ENCODE peak calls at places on chromosomes 1 and 21, in eight cellular contexts. One of them, this sample, is unnamed.

GRCh38 chr1:166952002-166952746 is 23.2 kb downstream of the ILDR2 start:
- DNase-seq in breast epithelium: peak; percentile 36
- DNase-seq in foreskin melanocyte: peak; percentile 74
- DNase-seq in activated CD4-positive, alpha-beta memory T cell treated with anti-CD3 and anti-CD28 coated beads for 36 hours: peak; percentile 13
- DNase-seq in NCI-H1105 treated with DMSO at 0.1 percent for 48 hours: no peak
- DNase-seq in activated gamma-delta T cell treated with anti-CD3 and anti-CD28 coated beads, Interleukin-2, amount 50 U/mL, for 16 hours: no peak
- DNase-seq in stimulated activated CD4-positive, alpha-beta T cell treated with anti-CD3 and anti-CD28 coated beads, TNF-alpha, amount 100 ng/mL, for 4 hours: no peak
- DNase-seq in immature natural killer cell: no peak
- DNase-seq in this sample: no peak

GRCh38 chr1:204065174-204065985 is 7.5 kb upstream of the SOX13 start:
- DNase-seq in breast epithelium: no peak
- DNase-seq in foreskin melanocyte: peak; percentile 87
- DNase-seq in activated CD4-positive, alpha-beta memory T cell treated with anti-CD3 and anti-CD28 coated beads for 36 hours: no peak
- DNase-seq in NCI-H1105 treated with DMSO at 0.1 percent for 48 hours: peak; percentile 30
- DNase-seq in activated gamma-delta T cell treated with anti-CD3 and anti-CD28 coated beads, Interleukin-2, amount 50 U/mL, for 16 hours: no peak
- DNase-seq in stimulated activated CD4-positive, alpha-beta T cell treated with anti-CD3 and anti-CD28 coated beads, TNF-alpha, amount 100 ng/mL, for 4 hours: no peak
- DNase-seq in immature natural killer cell: no peak
- DNase-seq in this sample: no peak

GRCh38 chr21:46185717-46186116 is 1.5 kb upstream of the SPATC1L start:
- DNase-seq in breast epithelium: peak; percentile 11
- DNase-seq in foreskin melanocyte: no peak
- DNase-seq in activated CD4-positive, alpha-beta memory T cell treated with anti-CD3 and anti-CD28 coated beads for 36 hours: no peak
- DNase-seq in NCI-H1105 treated with DMSO at 0.1 percent for 48 hours: no peak
- DNase-seq in activated gamma-delta T cell treated with anti-CD3 and anti-CD28 coated beads, Interleukin-2, amount 50 U/mL, for 16 hours: no peak
- DNase-seq in stimulated activated CD4-positive, alpha-beta T cell treated with anti-CD3 and anti-CD28 coated beads, TNF-alpha, amount 100 ng/mL, for 4 hours: no peak
- DNase-seq in immature natural killer cell: no peak
- DNase-seq in this sample: no peak

GRCh38 chr1:205601209-205601608 is 30.6 kb downstream of the ELK4 start:
- DNase-seq in breast epithelium: no peak
- DNase-seq in foreskin melanocyte: no peak
- DNase-seq in activated CD4-positive, alpha-beta memory T cell treated with anti-CD3 and anti-CD28 coated beads for 36 hours: no peak
- DNase-seq in NCI-H1105 treated with DMSO at 0.1 percent for 48 hours: no peak
- DNase-seq in activated gamma-delta T cell treated with anti-CD3 and anti-CD28 coated beads, Interleukin-2, amount 50 U/mL, for 16 hours: no peak
- DNase-seq in stimulated activated CD4-positive, alpha-beta T cell treated with anti-CD3 and anti-CD28 coated beads, TNF-alpha, amount 100 ng/mL, for 4 hours: no peak
- DNase-seq in immature natural killer cell: no peak
- DNase-seq in this sample: no peak

GRCh38 chr1:3248416-3249141 is 179.6 kb downstream of the PRDM16 start:
- DNase-seq in breast epithelium: no peak
- DNase-seq in foreskin melanocyte: no peak
- DNase-seq in activated CD4-positive, alpha-beta memory T cell treated with anti-CD3 and anti-CD28 coated beads for 36 hours: no peak
- DNase-seq in NCI-H1105 treated with DMSO at 0.1 percent for 48 hours: no peak
- DNase-seq in activated gamma-delta T cell treated with anti-CD3 and anti-CD28 coated beads, Interleukin-2, amount 50 U/mL, for 16 hours: no peak
- DNase-seq in stimulated activated CD4-positive, alpha-beta T cell treated with anti-CD3 and anti-CD28 coated beads, TNF-alpha, amount 100 ng/mL, for 4 hours: no peak
- DNase-seq in immature natural killer cell: no peak
- DNase-seq in this sample: no peak

GRCh38 chr1:109655624-109656519 is at the start of gene GSTM4:
- DNase-seq in breast epithelium: peak; percentile 63
- DNase-seq in foreskin melanocyte: peak; percentile 67
- DNase-seq in activated CD4-positive, alpha-beta memory T cell treated with anti-CD3 and anti-CD28 coated beads for 36 hours: peak; percentile 80
- DNase-seq in NCI-H1105 treated with DMSO at 0.1 percent for 48 hours: peak; percentile 70
- DNase-seq in activated gamma-delta T cell treated with anti-CD3 and anti-CD28 coated beads, Interleukin-2, amount 50 U/mL, for 16 hours: peak; percentile 47
- DNase-seq in stimulated activated CD4-positive, alpha-beta T cell treated with anti-CD3 and anti-CD28 coated beads, TNF-alpha, amount 100 ng/mL, for 4 hours: peak; percentile 54
- DNase-seq in immature natural killer cell: peak; percentile 61
- DNase-seq in this sample: peak; percentile 61

GRCh38 chr1:107145637-107146036 is 4.8 kb downstream of the NTNG1 start:
- DNase-seq in breast epithelium: no peak
- DNase-seq in foreskin melanocyte: no peak
- DNase-seq in activated CD4-positive, alpha-beta memory T cell treated with anti-CD3 and anti-CD28 coated beads for 36 hours: no peak
- DNase-seq in NCI-H1105 treated with DMSO at 0.1 percent for 48 hours: peak; percentile 17
- DNase-seq in activated gamma-delta T cell treated with anti-CD3 and anti-CD28 coated beads, Interleukin-2, amount 50 U/mL, for 16 hours: no peak
- DNase-seq in stimulated activated CD4-positive, alpha-beta T cell treated with anti-CD3 and anti-CD28 coated beads, TNF-alpha, amount 100 ng/mL, for 4 hours: no peak
- DNase-seq in immature natural killer cell: no peak
- DNase-seq in this sample: no peak

GRCh38 chr1:218344814-218345672 is at the start of gene TGFB2:
- DNase-seq in breast epithelium: peak; percentile 42
- DNase-seq in foreskin melanocyte: no peak
- DNase-seq in activated CD4-positive, alpha-beta memory T cell treated with anti-CD3 and anti-CD28 coated beads for 36 hours: peak; percentile 28
- DNase-seq in NCI-H1105 treated with DMSO at 0.1 percent for 48 hours: peak; percentile 44
- DNase-seq in activated gamma-delta T cell treated with anti-CD3 and anti-CD28 coated beads, Interleukin-2, amount 50 U/mL, for 16 hours: no peak
- DNase-seq in stimulated activated CD4-positive, alpha-beta T cell treated with anti-CD3 and anti-CD28 coated beads, TNF-alpha, amount 100 ng/mL, for 4 hours: no peak
- DNase-seq in immature natural killer cell: no peak
- DNase-seq in this sample: peak; percentile 51

GRCh38 chr1:35595684-35596083 is 22.6 kb downstream of the TFAP2E start:
- DNase-seq in breast epithelium: no peak
- DNase-seq in foreskin melanocyte: no peak
- DNase-seq in activated CD4-positive, alpha-beta memory T cell treated with anti-CD3 and anti-CD28 coated beads for 36 hours: no peak
- DNase-seq in NCI-H1105 treated with DMSO at 0.1 percent for 48 hours: no peak
- DNase-seq in activated gamma-delta T cell treated with anti-CD3 and anti-CD28 coated beads, Interleukin-2, amount 50 U/mL, for 16 hours: no peak
- DNase-seq in stimulated activated CD4-positive, alpha-beta T cell treated with anti-CD3 and anti-CD28 coated beads, TNF-alpha, amount 100 ng/mL, for 4 hours: no peak
- DNase-seq in immature natural killer cell: no peak
- DNase-seq in this sample: no peak

GRCh38 chr1:2108213-2108876 is 58.1 kb downstream of the PRKCZ start:
- DNase-seq in breast epithelium: no peak
- DNase-seq in foreskin melanocyte: peak; percentile 11
- DNase-seq in activated CD4-positive, alpha-beta memory T cell treated with anti-CD3 and anti-CD28 coated beads for 36 hours: no peak
- DNase-seq in NCI-H1105 treated with DMSO at 0.1 percent for 48 hours: no peak
- DNase-seq in activated gamma-delta T cell treated with anti-CD3 and anti-CD28 coated beads, Interleukin-2, amount 50 U/mL, for 16 hours: no peak
- DNase-seq in stimulated activated CD4-positive, alpha-beta T cell treated with anti-CD3 and anti-CD28 coated beads, TNF-alpha, amount 100 ng/mL, for 4 hours: no peak
- DNase-seq in immature natural killer cell: no peak
- DNase-seq in this sample: no peak

GRCh38 chr1:67441183-67441582 is 11.0 kb upstream of the SERBP1 start:
- DNase-seq in breast epithelium: no peak
- DNase-seq in foreskin melanocyte: no peak
- DNase-seq in activated CD4-positive, alpha-beta memory T cell treated with anti-CD3 and anti-CD28 coated beads for 36 hours: peak; percentile 44
- DNase-seq in NCI-H1105 treated with DMSO at 0.1 percent for 48 hours: peak; percentile 26
- DNase-seq in activated gamma-delta T cell treated with anti-CD3 and anti-CD28 coated beads, Interleukin-2, amount 50 U/mL, for 16 hours: no peak
- DNase-seq in stimulated activated CD4-positive, alpha-beta T cell treated with anti-CD3 and anti-CD28 coated beads, TNF-alpha, amount 100 ng/mL, for 4 hours: no peak
- DNase-seq in immature natural killer cell: no peak
- DNase-seq in this sample: peak; percentile 38

GRCh38 chr1:159172599-159173291 is 1.3 kb downstream of the CADM3 start:
- DNase-seq in breast epithelium: no peak
- DNase-seq in foreskin melanocyte: no peak
- DNase-seq in activated CD4-positive, alpha-beta memory T cell treated with anti-CD3 and anti-CD28 coated beads for 36 hours: no peak
- DNase-seq in NCI-H1105 treated with DMSO at 0.1 percent for 48 hours: no peak
- DNase-seq in activated gamma-delta T cell treated with anti-CD3 and anti-CD28 coated beads, Interleukin-2, amount 50 U/mL, for 16 hours: no peak
- DNase-seq in stimulated activated CD4-positive, alpha-beta T cell treated with anti-CD3 and anti-CD28 coated beads, TNF-alpha, amount 100 ng/mL, for 4 hours: no peak
- DNase-seq in immature natural killer cell: no peak
- DNase-seq in this sample: no peak

GRCh38 chr1:113721010-113721409 is 38.3 kb downstream of the PHTF1 start:
- DNase-seq in breast epithelium: no peak
- DNase-seq in foreskin melanocyte: no peak
- DNase-seq in activated CD4-positive, alpha-beta memory T cell treated with anti-CD3 and anti-CD28 coated beads for 36 hours: no peak
- DNase-seq in NCI-H1105 treated with DMSO at 0.1 percent for 48 hours: no peak
- DNase-seq in activated gamma-delta T cell treated with anti-CD3 and anti-CD28 coated beads, Interleukin-2, amount 50 U/mL, for 16 hours: no peak
- DNase-seq in stimulated activated CD4-positive, alpha-beta T cell treated with anti-CD3 and anti-CD28 coated beads, TNF-alpha, amount 100 ng/mL, for 4 hours: no peak
- DNase-seq in immature natural killer cell: no peak
- DNase-seq in this sample: no peak

GRCh38 chr1:156641761-156642264 is at the start of gene BCAN:
- DNase-seq in breast epithelium: no peak
- DNase-seq in foreskin melanocyte: peak; percentile 87
- DNase-seq in activated CD4-positive, alpha-beta memory T cell treated with anti-CD3 and anti-CD28 coated beads for 36 hours: peak; percentile 34
- DNase-seq in NCI-H1105 treated with DMSO at 0.1 percent for 48 hours: peak; percentile 59
- DNase-seq in activated gamma-delta T cell treated with anti-CD3 and anti-CD28 coated beads, Interleukin-2, amount 50 U/mL, for 16 hours: no peak
- DNase-seq in stimulated activated CD4-positive, alpha-beta T cell treated with anti-CD3 and anti-CD28 coated beads, TNF-alpha, amount 100 ng/mL, for 4 hours: no peak
- DNase-seq in immature natural killer cell: no peak
- DNase-seq in this sample: no peak

GRCh38 chr1:67760030-67760821 is 73.0 kb downstream of the GNG12 start:
- DNase-seq in breast epithelium: peak; percentile 50
- DNase-seq in foreskin melanocyte: peak; percentile 42
- DNase-seq in activated CD4-positive, alpha-beta memory T cell treated with anti-CD3 and anti-CD28 coated beads for 36 hours: peak; percentile 65
- DNase-seq in NCI-H1105 treated with DMSO at 0.1 percent for 48 hours: peak; percentile 64
- DNase-seq in activated gamma-delta T cell treated with anti-CD3 and anti-CD28 coated beads, Interleukin-2, amount 50 U/mL, for 16 hours: peak; percentile 36
- DNase-seq in stimulated activated CD4-positive, alpha-beta T cell treated with anti-CD3 and anti-CD28 coated beads, TNF-alpha, amount 100 ng/mL, for 4 hours: peak; percentile 31
- DNase-seq in immature natural killer cell: peak; percentile 49
- DNase-seq in this sample: peak; percentile 55

GRCh38 chr21:35810431-35810970 is 249.8 kb downstream of the SETD4 start:
- DNase-seq in breast epithelium: no peak
- DNase-seq in foreskin melanocyte: peak; percentile 15
- DNase-seq in activated CD4-positive, alpha-beta memory T cell treated with anti-CD3 and anti-CD28 coated beads for 36 hours: no peak
- DNase-seq in NCI-H1105 treated with DMSO at 0.1 percent for 48 hours: no peak
- DNase-seq in activated gamma-delta T cell treated with anti-CD3 and anti-CD28 coated beads, Interleukin-2, amount 50 U/mL, for 16 hours: no peak
- DNase-seq in stimulated activated CD4-positive, alpha-beta T cell treated with anti-CD3 and anti-CD28 coated beads, TNF-alpha, amount 100 ng/mL, for 4 hours: no peak
- DNase-seq in immature natural killer cell: no peak
- DNase-seq in this sample: no peak

GRCh38 chr1:10031461-10031860 is 1.3 kb upstream of the UBE4B start:
- DNase-seq in breast epithelium: no peak
- DNase-seq in foreskin melanocyte: no peak
- DNase-seq in activated CD4-positive, alpha-beta memory T cell treated with anti-CD3 and anti-CD28 coated beads for 36 hours: no peak
- DNase-seq in NCI-H1105 treated with DMSO at 0.1 percent for 48 hours: no peak
- DNase-seq in activated gamma-delta T cell treated with anti-CD3 and anti-CD28 coated beads, Interleukin-2, amount 50 U/mL, for 16 hours: no peak
- DNase-seq in stimulated activated CD4-positive, alpha-beta T cell treated with anti-CD3 and anti-CD28 coated beads, TNF-alpha, amount 100 ng/mL, for 4 hours: no peak
- DNase-seq in immature natural killer cell: no peak
- DNase-seq in this sample: no peak

GRCh38 chr1:15158506-15159165 is 5.1 kb downstream of the TMEM51 start:
- DNase-seq in breast epithelium: no peak
- DNase-seq in foreskin melanocyte: no peak
- DNase-seq in activated CD4-positive, alpha-beta memory T cell treated with anti-CD3 and anti-CD28 coated beads for 36 hours: no peak
- DNase-seq in NCI-H1105 treated with DMSO at 0.1 percent for 48 hours: no peak
- DNase-seq in activated gamma-delta T cell treated with anti-CD3 and anti-CD28 coated beads, Interleukin-2, amount 50 U/mL, for 16 hours: no peak
- DNase-seq in stimulated activated CD4-positive, alpha-beta T cell treated with anti-CD3 and anti-CD28 coated beads, TNF-alpha, amount 100 ng/mL, for 4 hours: no peak
- DNase-seq in immature natural killer cell: no peak
- DNase-seq in this sample: no peak

GRCh38 chr1:94677714-94678113 is 136.2 kb upstream of the F3 start:
- DNase-seq in breast epithelium: no peak
- DNase-seq in foreskin melanocyte: no peak
- DNase-seq in activated CD4-positive, alpha-beta memory T cell treated with anti-CD3 and anti-CD28 coated beads for 36 hours: no peak
- DNase-seq in NCI-H1105 treated with DMSO at 0.1 percent for 48 hours: no peak
- DNase-seq in activated gamma-delta T cell treated with anti-CD3 and anti-CD28 coated beads, Interleukin-2, amount 50 U/mL, for 16 hours: no peak
- DNase-seq in stimulated activated CD4-positive, alpha-beta T cell treated with anti-CD3 and anti-CD28 coated beads, TNF-alpha, amount 100 ng/mL, for 4 hours: no peak
- DNase-seq in immature natural killer cell: no peak
- DNase-seq in this sample: no peak

GRCh38 chr1:24189528-24189927 is 2.4 kb upstream of the IFNLR1 start:
- DNase-seq in breast epithelium: no peak
- DNase-seq in foreskin melanocyte: no peak
- DNase-seq in activated CD4-positive, alpha-beta memory T cell treated with anti-CD3 and anti-CD28 coated beads for 36 hours: peak; percentile 65
- DNase-seq in NCI-H1105 treated with DMSO at 0.1 percent for 48 hours: no peak
- DNase-seq in activated gamma-delta T cell treated with anti-CD3 and anti-CD28 coated beads, Interleukin-2, amount 50 U/mL, for 16 hours: no peak
- DNase-seq in stimulated activated CD4-positive, alpha-beta T cell treated with anti-CD3 and anti-CD28 coated beads, TNF-alpha, amount 100 ng/mL, for 4 hours: no peak
- DNase-seq in immature natural killer cell: peak; percentile 44
- DNase-seq in this sample: no peak

GRCh38 chr1:40247655-40248054 is at the start of gene TMCO2:
- DNase-seq in breast epithelium: no peak
- DNase-seq in foreskin melanocyte: no peak
- DNase-seq in activated CD4-positive, alpha-beta memory T cell treated with anti-CD3 and anti-CD28 coated beads for 36 hours: no peak
- DNase-seq in NCI-H1105 treated with DMSO at 0.1 percent for 48 hours: no peak
- DNase-seq in activated gamma-delta T cell treated with anti-CD3 and anti-CD28 coated beads, Interleukin-2, amount 50 U/mL, for 16 hours: no peak
- DNase-seq in stimulated activated CD4-positive, alpha-beta T cell treated with anti-CD3 and anti-CD28 coated beads, TNF-alpha, amount 100 ng/mL, for 4 hours: no peak
- DNase-seq in immature natural killer cell: no peak
- DNase-seq in this sample: no peak

GRCh38 chr1:38598118-38598517 is 261.5 kb downstream of the RRAGC start:
- DNase-seq in breast epithelium: no peak
- DNase-seq in foreskin melanocyte: no peak
- DNase-seq in activated CD4-positive, alpha-beta memory T cell treated with anti-CD3 and anti-CD28 coated beads for 36 hours: no peak
- DNase-seq in NCI-H1105 treated with DMSO at 0.1 percent for 48 hours: no peak
- DNase-seq in activated gamma-delta T cell treated with anti-CD3 and anti-CD28 coated beads, Interleukin-2, amount 50 U/mL, for 16 hours: no peak
- DNase-seq in stimulated activated CD4-positive, alpha-beta T cell treated with anti-CD3 and anti-CD28 coated beads, TNF-alpha, amount 100 ng/mL, for 4 hours: no peak
- DNase-seq in immature natural killer cell: no peak
- DNase-seq in this sample: no peak

GRCh38 chr1:16043950-16044349 is 368 bp downstream of the CLCNKB start:
- DNase-seq in breast epithelium: no peak
- DNase-seq in foreskin melanocyte: no peak
- DNase-seq in activated CD4-positive, alpha-beta memory T cell treated with anti-CD3 and anti-CD28 coated beads for 36 hours: no peak
- DNase-seq in NCI-H1105 treated with DMSO at 0.1 percent for 48 hours: no peak
- DNase-seq in activated gamma-delta T cell treated with anti-CD3 and anti-CD28 coated beads, Interleukin-2, amount 50 U/mL, for 16 hours: no peak
- DNase-seq in stimulated activated CD4-positive, alpha-beta T cell treated with anti-CD3 and anti-CD28 coated beads, TNF-alpha, amount 100 ng/mL, for 4 hours: no peak
- DNase-seq in immature natural killer cell: no peak
- DNase-seq in this sample: no peak

GRCh38 chr1:157140068-157140588 is 1.9 kb upstream of the ETV3 start:
- DNase-seq in breast epithelium: no peak
- DNase-seq in foreskin melanocyte: no peak
- DNase-seq in activated CD4-positive, alpha-beta memory T cell treated with anti-CD3 and anti-CD28 coated beads for 36 hours: peak; percentile 43
- DNase-seq in NCI-H1105 treated with DMSO at 0.1 percent for 48 hours: no peak
- DNase-seq in activated gamma-delta T cell treated with anti-CD3 and anti-CD28 coated beads, Interleukin-2, amount 50 U/mL, for 16 hours: no peak
- DNase-seq in stimulated activated CD4-positive, alpha-beta T cell treated with anti-CD3 and anti-CD28 coated beads, TNF-alpha, amount 100 ng/mL, for 4 hours: no peak
- DNase-seq in immature natural killer cell: no peak
- DNase-seq in this sample: no peak

GRCh38 chr1:106063510-106063909 is 993.0 kb upstream of the PRMT6 start:
- DNase-seq in breast epithelium: no peak
- DNase-seq in foreskin melanocyte: no peak
- DNase-seq in activated CD4-positive, alpha-beta memory T cell treated with anti-CD3 and anti-CD28 coated beads for 36 hours: no peak
- DNase-seq in NCI-H1105 treated with DMSO at 0.1 percent for 48 hours: peak; percentile 95
- DNase-seq in activated gamma-delta T cell treated with anti-CD3 and anti-CD28 coated beads, Interleukin-2, amount 50 U/mL, for 16 hours: no peak
- DNase-seq in stimulated activated CD4-positive, alpha-beta T cell treated with anti-CD3 and anti-CD28 coated beads, TNF-alpha, amount 100 ng/mL, for 4 hours: no peak
- DNase-seq in immature natural killer cell: no peak
- DNase-seq in this sample: no peak

GRCh38 chr1:110829955-110830553 is 42.9 kb upstream of the CD53 start:
- DNase-seq in breast epithelium: no peak
- DNase-seq in foreskin melanocyte: no peak
- DNase-seq in activated CD4-positive, alpha-beta memory T cell treated with anti-CD3 and anti-CD28 coated beads for 36 hours: peak; percentile 13
- DNase-seq in NCI-H1105 treated with DMSO at 0.1 percent for 48 hours: peak; percentile 41
- DNase-seq in activated gamma-delta T cell treated with anti-CD3 and anti-CD28 coated beads, Interleukin-2, amount 50 U/mL, for 16 hours: peak; percentile 2
- DNase-seq in stimulated activated CD4-positive, alpha-beta T cell treated with anti-CD3 and anti-CD28 coated beads, TNF-alpha, amount 100 ng/mL, for 4 hours: no peak
- DNase-seq in immature natural killer cell: peak; percentile 35
- DNase-seq in this sample: no peak

GRCh38 chr1:53608071-53608470 is 130.9 kb downstream of the GLIS1 start:
- DNase-seq in breast epithelium: no peak
- DNase-seq in foreskin melanocyte: no peak
- DNase-seq in activated CD4-positive, alpha-beta memory T cell treated with anti-CD3 and anti-CD28 coated beads for 36 hours: no peak
- DNase-seq in NCI-H1105 treated with DMSO at 0.1 percent for 48 hours: no peak
- DNase-seq in activated gamma-delta T cell treated with anti-CD3 and anti-CD28 coated beads, Interleukin-2, amount 50 U/mL, for 16 hours: no peak
- DNase-seq in stimulated activated CD4-positive, alpha-beta T cell treated with anti-CD3 and anti-CD28 coated beads, TNF-alpha, amount 100 ng/mL, for 4 hours: no peak
- DNase-seq in immature natural killer cell: no peak
- DNase-seq in this sample: no peak

GRCh38 chr1:50295553-50295952 is 127.7 kb downstream of the DMRTA2 start:
- DNase-seq in breast epithelium: no peak
- DNase-seq in foreskin melanocyte: no peak
- DNase-seq in activated CD4-positive, alpha-beta memory T cell treated with anti-CD3 and anti-CD28 coated beads for 36 hours: no peak
- DNase-seq in NCI-H1105 treated with DMSO at 0.1 percent for 48 hours: no peak
- DNase-seq in activated gamma-delta T cell treated with anti-CD3 and anti-CD28 coated beads, Interleukin-2, amount 50 U/mL, for 16 hours: no peak
- DNase-seq in stimulated activated CD4-positive, alpha-beta T cell treated with anti-CD3 and anti-CD28 coated beads, TNF-alpha, amount 100 ng/mL, for 4 hours: no peak
- DNase-seq in immature natural killer cell: no peak
- DNase-seq in this sample: no peak

GRCh38 chr1:3330771-3331245 is 123.7 kb upstream of the ARHGEF16 start:
- DNase-seq in breast epithelium: no peak
- DNase-seq in foreskin melanocyte: no peak
- DNase-seq in activated CD4-positive, alpha-beta memory T cell treated with anti-CD3 and anti-CD28 coated beads for 36 hours: no peak
- DNase-seq in NCI-H1105 treated with DMSO at 0.1 percent for 48 hours: no peak
- DNase-seq in activated gamma-delta T cell treated with anti-CD3 and anti-CD28 coated beads, Interleukin-2, amount 50 U/mL, for 16 hours: no peak
- DNase-seq in stimulated activated CD4-positive, alpha-beta T cell treated with anti-CD3 and anti-CD28 coated beads, TNF-alpha, amount 100 ng/mL, for 4 hours: no peak
- DNase-seq in immature natural killer cell: no peak
- DNase-seq in this sample: no peak

GRCh38 chr1:235074335-235075120 is 54.1 kb downstream of the TOMM20 start:
- DNase-seq in breast epithelium: peak; percentile 86
- DNase-seq in foreskin melanocyte: no peak
- DNase-seq in activated CD4-positive, alpha-beta memory T cell treated with anti-CD3 and anti-CD28 coated beads for 36 hours: peak; percentile 85
- DNase-seq in NCI-H1105 treated with DMSO at 0.1 percent for 48 hours: peak; percentile 51
- DNase-seq in activated gamma-delta T cell treated with anti-CD3 and anti-CD28 coated beads, Interleukin-2, amount 50 U/mL, for 16 hours: no peak
- DNase-seq in stimulated activated CD4-positive, alpha-beta T cell treated with anti-CD3 and anti-CD28 coated beads, TNF-alpha, amount 100 ng/mL, for 4 hours: peak; percentile 41
- DNase-seq in immature natural killer cell: no peak
- DNase-seq in this sample: no peak

GRCh38 chr1:204583909-204584632 is 67.9 kb downstream of the MDM4 start:
- DNase-seq in breast epithelium: peak; percentile 72
- DNase-seq in foreskin melanocyte: no peak
- DNase-seq in activated CD4-positive, alpha-beta memory T cell treated with anti-CD3 and anti-CD28 coated beads for 36 hours: no peak
- DNase-seq in NCI-H1105 treated with DMSO at 0.1 percent for 48 hours: peak; percentile 59
- DNase-seq in activated gamma-delta T cell treated with anti-CD3 and anti-CD28 coated beads, Interleukin-2, amount 50 U/mL, for 16 hours: no peak
- DNase-seq in stimulated activated CD4-positive, alpha-beta T cell treated with anti-CD3 and anti-CD28 coated beads, TNF-alpha, amount 100 ng/mL, for 4 hours: no peak
- DNase-seq in immature natural killer cell: peak; percentile 17
- DNase-seq in this sample: no peak

GRCh38 chr1:206808615-206809014 is 36.3 kb upstream of the IL10 start:
- DNase-seq in breast epithelium: no peak
- DNase-seq in foreskin melanocyte: peak; percentile 18
- DNase-seq in activated CD4-positive, alpha-beta memory T cell treated with anti-CD3 and anti-CD28 coated beads for 36 hours: peak; percentile 66
- DNase-seq in NCI-H1105 treated with DMSO at 0.1 percent for 48 hours: no peak
- DNase-seq in activated gamma-delta T cell treated with anti-CD3 and anti-CD28 coated beads, Interleukin-2, amount 50 U/mL, for 16 hours: no peak
- DNase-seq in stimulated activated CD4-positive, alpha-beta T cell treated with anti-CD3 and anti-CD28 coated beads, TNF-alpha, amount 100 ng/mL, for 4 hours: no peak
- DNase-seq in immature natural killer cell: peak; percentile 64
- DNase-seq in this sample: no peak

GRCh38 chr1:33893147-33893830 is 29.4 kb downstream of the HMGB4 start:
- DNase-seq in breast epithelium: no peak
- DNase-seq in foreskin melanocyte: no peak
- DNase-seq in activated CD4-positive, alpha-beta memory T cell treated with anti-CD3 and anti-CD28 coated beads for 36 hours: no peak
- DNase-seq in NCI-H1105 treated with DMSO at 0.1 percent for 48 hours: no peak
- DNase-seq in activated gamma-delta T cell treated with anti-CD3 and anti-CD28 coated beads, Interleukin-2, amount 50 U/mL, for 16 hours: no peak
- DNase-seq in stimulated activated CD4-positive, alpha-beta T cell treated with anti-CD3 and anti-CD28 coated beads, TNF-alpha, amount 100 ng/mL, for 4 hours: no peak
- DNase-seq in immature natural killer cell: no peak
- DNase-seq in this sample: peak; percentile 6

GRCh38 chr1:222462598-222462997 is 85.3 kb downstream of the HHIPL2 start:
- DNase-seq in breast epithelium: no peak
- DNase-seq in foreskin melanocyte: no peak
- DNase-seq in activated CD4-positive, alpha-beta memory T cell treated with anti-CD3 and anti-CD28 coated beads for 36 hours: no peak
- DNase-seq in NCI-H1105 treated with DMSO at 0.1 percent for 48 hours: no peak
- DNase-seq in activated gamma-delta T cell treated with anti-CD3 and anti-CD28 coated beads, Interleukin-2, amount 50 U/mL, for 16 hours: no peak
- DNase-seq in stimulated activated CD4-positive, alpha-beta T cell treated with anti-CD3 and anti-CD28 coated beads, TNF-alpha, amount 100 ng/mL, for 4 hours: no peak
- DNase-seq in immature natural killer cell: no peak
- DNase-seq in this sample: no peak